ENCODE peak calls at places on chromosomes 12 and 14, in five cellular contexts. D, N, K, M and G are unnamed samples.

GRCh38 chr12:39772708-39773665 is 153.4 kb upstream of the ABCD2 start:
- DNase-seq in D (no peak), N (no peak), K (no peak), M (no peak), G (no peak)

GRCh38 chr12:40325349-40325960 is 100.7 kb downstream of the LRRK2 start:
- DNase-seq in D (peak), N (peak), K (peak), M (no peak), G (no peak)

GRCh38 chr14:75982724-75983358 is 1.0 kb upstream of the TGFB3 start:
- DNase-seq in D (no peak), N (no peak), K (no peak), M (no peak), G (no peak)

GRCh38 chr12:106247731-106248176 is at the start of gene CKAP4:
- DNase-seq in D (peak), N (peak), K (peak), M (no peak), G (peak)

GRCh38 chr12:118853634-118854033 is 127.7 kb upstream of the SRRM4 start:
- DNase-seq in D (peak), N (no peak), K (no peak), M (no peak), G (peak)

GRCh38 chr14:22980672-22981089 is 1.7 kb downstream of the AJUBA start:
- DNase-seq in D (peak), N (no peak), K (peak), M (no peak), G (peak)

GRCh38 chr12:56522486-56523193 is 1.0 kb downstream of the RBMS2 start:
- DNase-seq in D (peak), N (no peak), K (no peak), M (no peak), G (no peak)

GRCh38 chr12:105523164-105524057 is 192.9 kb downstream of the C12orf75 start:
- DNase-seq in D (peak), N (no peak), K (no peak), M (no peak), G (no peak)

GRCh38 chr12:24020391-24021163 is 71.1 kb upstream of the SOX5 start:
- DNase-seq in D (no peak), N (no peak), K (no peak), M (no peak), G (no peak)

GRCh38 chr14:60349663-60350365 is 100.8 kb downstream of the PPM1A start:
- DNase-seq in D (peak), N (peak), K (peak), M (no peak), G (peak)

GRCh38 chr14:71487941-71488340 is 444.3 kb upstream of the RGS6 start:
- DNase-seq in D (no peak), N (no peak), K (no peak), M (no peak), G (no peak)

GRCh38 chr12:1851126-1851791 is 30.9 kb downstream of the LRTM2 start:
- DNase-seq in D (no peak), N (no peak), K (no peak), M (no peak), G (no peak)

GRCh38 chr14:105250008-105250366 is 1.7 kb downstream of the BTBD6 start:
- DNase-seq in D (no peak), N (no peak), K (no peak), M (no peak), G (no peak)

GRCh38 chr14:30620178-30620577 is 1.9 kb upstream of the SCFD1 start:
- DNase-seq in D (no peak), N (no peak), K (no peak), M (peak), G (no peak)

GRCh38 chr12:116916714-116917114 is 6.0 kb downstream of the FBXW8 start:
- DNase-seq in D (peak), N (peak), K (peak), M (peak), G (no peak)

GRCh38 chr12:49868952-49869815 is 26.3 kb upstream of the BCDIN3D start:
- DNase-seq in D (no peak), N (peak), K (peak), M (no peak), G (no peak)

GRCh38 chr12:118070650-118071049 is 9.7 kb upstream of the WSB2 start:
- DNase-seq in D (no peak), N (no peak), K (no peak), M (no peak), G (no peak)

GRCh38 chr14:24057271-24057670 is 5.5 kb downstream of the CARMIL3 start:
- DNase-seq in D (no peak), N (no peak), K (no peak), M (no peak), G (no peak)

GRCh38 chr14:100536141-100536540 is 51.1 kb downstream of the BEGAIN start:
- DNase-seq in D (no peak), N (no peak), K (no peak), M (no peak), G (no peak)

GRCh38 chr12:106045251-106045674 is 93.5 kb downstream of the NUAK1 start:
- DNase-seq in D (no peak), N (no peak), K (no peak), M (no peak), G (no peak)

GRCh38 chr12:124764870-124765570 is 98.6 kb downstream of the SCARB1 start:
- DNase-seq in D (no peak), N (no peak), K (no peak), M (no peak), G (no peak)

DNA sequence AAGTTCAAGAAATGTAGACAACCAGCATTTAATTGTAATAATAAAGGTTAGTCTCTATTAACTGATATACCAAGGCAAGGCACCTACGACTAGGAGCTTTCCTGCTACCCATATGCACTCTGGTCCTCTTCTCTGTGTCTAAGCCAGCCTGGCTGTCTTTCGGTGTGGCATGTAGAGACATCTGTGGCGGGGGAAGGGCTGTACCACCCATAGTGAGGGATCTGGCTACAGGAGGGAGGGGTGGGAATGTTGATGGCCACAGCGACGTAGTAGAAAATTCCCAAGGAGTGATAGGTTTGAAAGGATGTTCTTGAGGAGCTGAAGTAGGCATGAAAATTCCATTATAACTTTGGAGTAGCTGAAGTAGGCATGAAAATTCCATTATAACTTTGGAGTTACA is 344.2 kb downstream of the ATP23 start:
- DNase-seq in D (peak), N (no peak), K (no peak), M (no peak), G (peak)
- TF ChIP-seq CREB1 in D (peak), N (no peak), K (no peak), M (no peak), G (no peak)

GRCh38 chr12:109461049-109461845 is 15.9 kb downstream of the KCTD10 start:
- DNase-seq in D (no peak), N (peak), K (peak), M (no peak), G (no peak)
- TF ChIP-seq CREB1 in D (no peak), N (no peak), K (no peak), M (no peak), G (no peak)

GRCh38 chr14:57611555-57612075 is 118.0 kb upstream of the CCDC198 start:
- DNase-seq in D (no peak), N (no peak), K (no peak), M (no peak), G (no peak)

DNA sequence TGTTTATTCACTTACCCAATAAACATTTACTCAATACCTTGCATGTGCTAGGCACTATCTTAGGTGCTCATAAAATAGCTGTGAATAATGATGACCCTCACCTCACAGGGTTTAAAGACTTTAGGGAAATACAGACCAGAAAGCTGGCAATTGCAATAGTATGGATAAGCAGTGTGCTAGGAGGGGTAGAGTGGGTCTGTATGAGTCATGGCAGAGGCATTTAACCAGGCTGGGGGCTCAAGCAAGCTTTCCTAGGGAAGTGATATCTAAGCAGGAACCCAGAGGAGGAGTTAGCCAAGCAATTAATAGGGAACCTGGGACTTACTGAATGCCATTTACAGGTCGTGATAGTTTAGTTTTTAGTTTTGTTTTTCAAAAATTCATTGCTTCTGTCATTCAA is 123.9 kb upstream of the CCDC198 start:
- DNase-seq in D (peak), N (no peak), K (no peak), M (no peak), G (no peak)
- TF ChIP-seq CREB1 in D (no peak), N (no peak), K (no peak), M (no peak), G (no peak)

GRCh38 chr12:3815096-3815766 is 58.0 kb downstream of the PARP11 start:
- DNase-seq in D (no peak), N (no peak), K (no peak), M (no peak), G (no peak)
- TF ChIP-seq CREB1 in D (no peak), N (no peak), K (no peak), M (no peak), G (no peak)

DNA sequence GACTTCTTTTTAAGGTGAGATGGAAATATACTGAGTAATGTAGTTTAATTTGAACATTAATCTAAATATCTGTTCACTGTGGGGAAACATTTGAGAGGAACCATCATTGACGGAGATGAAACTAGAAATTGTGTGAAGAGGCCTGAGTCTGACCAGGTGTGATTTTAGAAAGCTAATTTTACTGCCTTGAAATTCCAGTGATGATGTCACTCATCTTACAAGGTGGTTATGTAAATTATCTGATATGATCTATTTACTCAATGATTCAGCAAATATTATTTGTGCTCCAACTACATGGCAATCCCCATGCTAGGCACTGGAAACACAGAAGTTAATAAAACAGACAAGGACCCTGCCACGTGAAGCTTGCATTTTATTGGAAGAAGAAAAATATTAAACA is 435.7 kb upstream of the DCN start:
- DNase-seq in D (no peak), N (no peak), K (no peak), M (no peak), G (no peak)
- TF ChIP-seq CREB1 in D (no peak), N (no peak), K (no peak), M (no peak), G (no peak)

GRCh38 chr14:62655161-62655560 is 390.1 kb downstream of the KCNH5 start:
- DNase-seq in D (no peak), N (no peak), K (no peak), M (no peak), G (no peak)

GRCh38 chr14:62657376-62657775 is 387.9 kb downstream of the KCNH5 start:
- DNase-seq in D (peak), N (no peak), K (no peak), M (no peak), G (no peak)

DNA sequence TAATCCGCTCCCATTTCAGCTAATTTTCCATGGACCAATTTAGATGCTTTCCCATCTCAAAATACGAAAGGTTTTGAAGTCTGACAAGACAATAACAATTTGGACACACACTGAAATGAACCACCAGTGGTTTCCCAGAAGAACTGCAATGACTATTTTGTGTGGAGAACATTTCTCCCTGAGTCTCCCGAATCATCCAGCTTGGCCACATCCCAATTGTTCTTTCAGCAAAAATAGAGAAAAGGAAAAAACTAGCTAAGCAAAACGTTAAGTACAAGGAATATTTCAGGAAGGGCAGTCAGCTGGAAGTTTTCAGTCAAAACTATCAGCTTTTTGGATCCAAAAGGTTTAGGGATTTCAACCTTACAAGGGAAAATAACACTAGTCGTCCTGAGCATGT is 390.6 kb downstream of the KCNH5 start:
- DNase-seq in D (no peak), N (no peak), K (no peak), M (no peak), G (no peak)
- TF ChIP-seq CREB1 in D (no peak), N (no peak), K (no peak), M (no peak), G (no peak)

DNA sequence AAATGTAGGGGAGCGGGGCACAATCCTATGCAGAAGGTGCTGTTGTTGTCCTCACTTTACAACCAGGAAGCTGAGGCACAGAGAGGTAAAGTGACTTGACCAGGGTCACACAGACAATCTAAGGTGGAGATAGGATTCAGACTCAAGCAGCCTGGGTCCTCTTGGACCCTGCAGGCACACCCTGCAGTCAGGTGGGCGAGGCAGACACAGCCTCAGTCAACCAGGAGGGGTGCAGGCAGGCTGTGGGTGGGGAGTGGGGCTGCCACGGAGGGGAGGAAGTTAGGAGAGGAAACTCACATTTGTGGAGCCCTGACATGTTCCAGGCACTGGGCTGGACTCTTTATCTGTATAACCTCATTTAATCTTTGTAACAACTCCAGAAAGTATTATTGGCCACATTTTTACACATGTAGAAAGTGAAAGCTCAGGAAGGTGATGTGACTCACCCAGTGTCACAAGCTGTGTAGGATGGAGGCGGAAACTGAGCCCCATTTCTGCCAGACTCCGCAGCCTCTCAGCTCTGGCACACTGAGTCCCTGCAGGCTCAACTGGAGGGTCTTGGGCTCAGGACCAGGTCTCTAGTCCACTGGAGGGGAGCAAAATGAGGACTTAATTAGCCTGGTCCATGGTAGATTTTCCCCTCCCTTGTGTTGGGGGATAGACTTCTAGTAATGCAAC is 24.9 kb upstream of the CHGA start:
- DNase-seq in D (no peak), N (no peak), K (no peak), M (no peak), G (no peak)
- TF ChIP-seq CREB1 in D (no peak), N (no peak), K (no peak), M (no peak), G (no peak)

GRCh38 chr12:53624453-53624852 is 1.7 kb downstream of the ATF7 start:
- DNase-seq in D (no peak), N (no peak), K (no peak), M (no peak), G (no peak)
- TF ChIP-seq CREB1 in D (no peak), N (no peak), K (peak), M (no peak), G (no peak)

DNA sequence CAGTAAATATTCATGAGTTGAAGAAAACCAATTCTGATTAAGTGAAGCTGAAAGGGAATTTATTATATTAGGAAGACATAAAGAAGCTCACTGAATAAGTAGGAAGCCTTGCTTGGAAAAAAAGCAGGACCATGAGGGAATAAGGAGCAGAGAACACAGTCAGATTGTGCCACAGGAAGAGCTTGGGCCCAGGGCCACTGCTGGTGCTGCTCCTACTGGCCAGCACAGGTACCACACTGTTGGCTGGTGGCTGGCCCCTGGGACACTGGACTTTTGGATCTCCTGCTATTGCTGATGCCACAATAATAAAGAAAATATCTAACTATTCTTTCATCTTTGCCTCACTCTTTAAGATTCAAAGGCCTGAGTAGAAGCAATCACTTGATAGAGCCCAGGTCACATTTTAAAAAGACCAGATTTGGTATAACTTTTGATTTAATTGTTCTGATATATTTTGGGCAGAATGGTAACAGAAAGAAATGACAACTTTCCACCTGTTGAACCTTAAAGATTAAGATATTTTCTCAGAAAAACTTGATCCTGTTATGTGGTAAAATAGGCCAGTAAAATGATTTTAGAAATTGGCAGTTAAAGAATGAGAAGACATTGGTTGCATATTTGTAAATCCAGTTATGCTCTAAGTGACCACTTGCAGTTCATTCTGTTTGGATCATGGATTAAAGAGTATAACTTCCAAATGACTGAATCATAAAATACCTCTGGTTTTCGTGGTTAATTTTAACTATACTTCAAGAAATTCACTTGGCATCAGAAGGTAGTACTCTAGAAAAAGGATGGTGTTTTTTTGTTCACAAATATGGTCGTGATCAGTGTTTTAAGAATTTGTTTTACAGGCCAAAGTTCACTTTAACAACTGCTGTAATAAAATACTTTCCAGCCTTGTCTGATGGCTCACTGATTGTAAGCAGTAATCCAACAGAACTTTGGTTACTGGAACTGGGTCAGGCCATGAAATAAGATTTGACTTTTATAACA is 68.3 kb downstream of the DERA start:
- DNase-seq in D (peak), N (peak), K (peak), M (no peak), G (peak)
- TF ChIP-seq CREB1 in D (no peak), N (no peak), K (no peak), M (no peak), G (no peak)

GRCh38 chr12:76883826-76884225 is 5.0 kb upstream of the CSRP2 start:
- DNase-seq in D (no peak), N (no peak), K (no peak), M (no peak), G (no peak)
- TF ChIP-seq CREB1 in D (no peak), N (no peak), K (no peak), M (no peak), G (no peak)